ENCODE peak calls at places on chromosome 2, in eight cellular contexts. O is vagina, C is aorta, U is right cardiac atrium, K is GDM1, A is Daoy, Z is posterior vena cava, I is fibroblast of the aortic adventitia. H is an unnamed sample.

GRCh38 chr2:42060718-42061619 is 13.1 kb downstream of the PKDCC start:
- DNase-seq in Z (peak), O (no peak), C (peak), K (peak), I (peak), U (peak), A (no peak), H (no peak)

GRCh38 chr2:37627715-37628114 is 43.7 kb downstream of the CDC42EP3 start:
- DNase-seq in A (peak), K (no peak), O (no peak), C (no peak), I (peak), Z (no peak), U (no peak), H (no peak)

GRCh38 chr2:80154231-80154915 is 150.2 kb downstream of the LRRTM1 start:
- DNase-seq in I (no peak), U (no peak), A (no peak), O (no peak), C (no peak), Z (no peak), K (no peak), H (no peak)

GRCh38 chr2:174046172-174046571 is 81.0 kb upstream of the SP3 start:
- DNase-seq in C (no peak), I (no peak), A (no peak), K (no peak), U (no peak), Z (no peak), O (no peak), H (no peak)

GRCh38 chr2:96601382-96602292 is 36.5 kb downstream of the KANSL3 start:
- DNase-seq in O (no peak), A (no peak), Z (no peak), I (no peak), K (no peak), C (no peak), U (no peak), H (no peak)

GRCh38 chr2:239379641-239380170 is 21.1 kb downstream of the HDAC4 start:
- DNase-seq in O (no peak), A (no peak), I (no peak), K (no peak), U (no peak), Z (peak), C (peak), H (no peak)

GRCh38 chr2:85920810-85921545 is 32.2 kb upstream of the ST3GAL5 start:
- DNase-seq in K (no peak), O (no peak), I (peak), Z (no peak), U (no peak), C (no peak), A (peak), H (no peak)

GRCh38 chr2:20443276-20443920 is 3.5 kb upstream of the RHOB start:
- DNase-seq in K (no peak), O (no peak), I (peak), A (peak), Z (peak), U (no peak), C (no peak), H (peak)

GRCh38 chr2:167750675-167751074 is 496.7 kb downstream of the STK39 start:
- DNase-seq in K (no peak), C (no peak), O (no peak), Z (no peak), A (no peak), U (no peak), I (no peak), H (no peak)

GRCh38 chr2:23452397-23452796 is 67.4 kb downstream of the KLHL29 start:
- DNase-seq in U (no peak), O (no peak), I (no peak), C (no peak), A (no peak), K (no peak), Z (no peak), H (no peak)

GRCh38 chr2:175837046-175837445 is 165.0 kb downstream of the LNPK start:
- DNase-seq in I (peak), Z (no peak), K (no peak), O (no peak), C (peak), U (no peak), A (peak), H (no peak)

GRCh38 chr2:226578373-226578772 is 221.2 kb downstream of the IRS1 start:
- DNase-seq in O (no peak), I (no peak), A (peak), K (no peak), U (no peak), C (no peak), Z (no peak), H (no peak)

GRCh38 chr2:74080346-74080745 is 67.4 kb downstream of the BOLA3 start:
- DNase-seq in U (no peak), I (peak), A (no peak), O (no peak), C (no peak), K (no peak), Z (no peak), H (no peak)